ENCODE peak calls at places on chromosomes 1 and 21, in ten cellular contexts. One of them, this sample, is unnamed.

GRCh38 chr1:39103321-39104157 is 77.4 kb downstream of the NDUFS5 start:
- DNase-seq in fibroblast of pulmonary artery: peak
- DNase-seq in GM12865: no peak
- DNase-seq in CD4-positive, alpha-beta T cell: no peak
- DNase-seq in fibroblast of lung: peak
- DNase-seq in cardiac muscle cell: no peak
- DNase-seq in mammary epithelial cell: peak
- DNase-seq in progenitor cell of endocrine pancreas: no peak
- DNase-seq in upper lobe of right lung: no peak
- DNase-seq in MCF 10A: peak
- DNase-seq in this sample: no peak

GRCh38 chr1:190373705-190374336 is 103.8 kb downstream of the BRINP3 start:
- DNase-seq in fibroblast of pulmonary artery: peak
- DNase-seq in GM12865: peak
- DNase-seq in CD4-positive, alpha-beta T cell: no peak
- DNase-seq in fibroblast of lung: peak
- DNase-seq in cardiac muscle cell: peak
- DNase-seq in mammary epithelial cell: peak
- DNase-seq in progenitor cell of endocrine pancreas: no peak
- DNase-seq in upper lobe of right lung: no peak
- DNase-seq in MCF 10A: peak
- DNase-seq in this sample: no peak

GRCh38 chr1:173474097-173474779 is 2.9 kb upstream of the PRDX6 start:
- DNase-seq in fibroblast of pulmonary artery: peak
- DNase-seq in GM12865: no peak
- DNase-seq in CD4-positive, alpha-beta T cell: no peak
- DNase-seq in fibroblast of lung: no peak
- DNase-seq in cardiac muscle cell: no peak
- DNase-seq in mammary epithelial cell: no peak
- DNase-seq in progenitor cell of endocrine pancreas: no peak
- DNase-seq in upper lobe of right lung: no peak
- DNase-seq in MCF 10A: no peak
- DNase-seq in this sample: no peak

GRCh38 chr1:30936541-30937171 is 28.1 kb upstream of the SDC3 start:
- DNase-seq in fibroblast of pulmonary artery: no peak
- DNase-seq in GM12865: no peak
- DNase-seq in CD4-positive, alpha-beta T cell: no peak
- DNase-seq in fibroblast of lung: no peak
- DNase-seq in cardiac muscle cell: no peak
- DNase-seq in mammary epithelial cell: no peak
- DNase-seq in progenitor cell of endocrine pancreas: no peak
- DNase-seq in upper lobe of right lung: no peak
- DNase-seq in MCF 10A: no peak
- DNase-seq in this sample: no peak

GRCh38 chr1:25469177-25469576 is 38.5 kb downstream of the MACO1 start:
- DNase-seq in fibroblast of pulmonary artery: peak
- DNase-seq in GM12865: no peak
- DNase-seq in CD4-positive, alpha-beta T cell: no peak
- DNase-seq in fibroblast of lung: peak
- DNase-seq in cardiac muscle cell: no peak
- DNase-seq in mammary epithelial cell: peak
- DNase-seq in progenitor cell of endocrine pancreas: no peak
- DNase-seq in upper lobe of right lung: no peak
- DNase-seq in MCF 10A: no peak
- DNase-seq in this sample: no peak

GRCh38 chr1:72435025-72435424 is 152.7 kb upstream of the NEGR1 start:
- DNase-seq in fibroblast of pulmonary artery: peak
- DNase-seq in GM12865: peak
- DNase-seq in CD4-positive, alpha-beta T cell: no peak
- DNase-seq in fibroblast of lung: peak
- DNase-seq in cardiac muscle cell: no peak
- DNase-seq in mammary epithelial cell: peak
- DNase-seq in progenitor cell of endocrine pancreas: no peak
- DNase-seq in upper lobe of right lung: no peak
- DNase-seq in MCF 10A: no peak
- DNase-seq in this sample: no peak

GRCh38 chr1:18155881-18156385 is 48.3 kb downstream of the IGSF21 start:
- DNase-seq in fibroblast of pulmonary artery: no peak
- DNase-seq in GM12865: no peak
- DNase-seq in CD4-positive, alpha-beta T cell: no peak
- DNase-seq in fibroblast of lung: no peak
- DNase-seq in cardiac muscle cell: no peak
- DNase-seq in mammary epithelial cell: no peak
- DNase-seq in progenitor cell of endocrine pancreas: no peak
- DNase-seq in upper lobe of right lung: no peak
- DNase-seq in MCF 10A: no peak
- DNase-seq in this sample: no peak

GRCh38 chr1:25700626-25701025 is 84.0 kb downstream of the MAN1C1 start:
- DNase-seq in fibroblast of pulmonary artery: no peak
- DNase-seq in GM12865: no peak
- DNase-seq in CD4-positive, alpha-beta T cell: no peak
- DNase-seq in fibroblast of lung: no peak
- DNase-seq in cardiac muscle cell: peak
- DNase-seq in mammary epithelial cell: no peak
- DNase-seq in progenitor cell of endocrine pancreas: no peak
- DNase-seq in upper lobe of right lung: no peak
- DNase-seq in MCF 10A: no peak
- DNase-seq in this sample: peak

GRCh38 chr1:231629132-231629531 is 2.5 kb downstream of the DISC1 start:
- DNase-seq in fibroblast of pulmonary artery: peak
- DNase-seq in GM12865: no peak
- DNase-seq in CD4-positive, alpha-beta T cell: no peak
- DNase-seq in fibroblast of lung: no peak
- DNase-seq in cardiac muscle cell: no peak
- DNase-seq in mammary epithelial cell: no peak
- DNase-seq in progenitor cell of endocrine pancreas: no peak
- DNase-seq in upper lobe of right lung: no peak
- DNase-seq in MCF 10A: no peak
- DNase-seq in this sample: no peak

GRCh38 chr1:236009857-236010256 is 55.0 kb downstream of the NID1 start:
- DNase-seq in fibroblast of pulmonary artery: peak
- DNase-seq in GM12865: no peak
- DNase-seq in CD4-positive, alpha-beta T cell: no peak
- DNase-seq in fibroblast of lung: peak
- DNase-seq in cardiac muscle cell: no peak
- DNase-seq in mammary epithelial cell: peak
- DNase-seq in progenitor cell of endocrine pancreas: no peak
- DNase-seq in upper lobe of right lung: no peak
- DNase-seq in MCF 10A: peak
- DNase-seq in this sample: no peak

GRCh38 chr1:150931773-150932172 is 5.6 kb downstream of the SETDB1 start:
- DNase-seq in fibroblast of pulmonary artery: peak
- DNase-seq in GM12865: peak
- DNase-seq in CD4-positive, alpha-beta T cell: no peak
- DNase-seq in fibroblast of lung: peak
- DNase-seq in cardiac muscle cell: no peak
- DNase-seq in mammary epithelial cell: peak
- DNase-seq in progenitor cell of endocrine pancreas: no peak
- DNase-seq in upper lobe of right lung: no peak
- DNase-seq in MCF 10A: peak
- DNase-seq in this sample: no peak

GRCh38 chr21:45525153-45525909 is 16.9 kb downstream of the SLC19A1 start:
- DNase-seq in fibroblast of pulmonary artery: no peak
- DNase-seq in GM12865: no peak
- DNase-seq in CD4-positive, alpha-beta T cell: no peak
- DNase-seq in fibroblast of lung: no peak
- DNase-seq in cardiac muscle cell: peak
- DNase-seq in mammary epithelial cell: no peak
- DNase-seq in progenitor cell of endocrine pancreas: no peak
- DNase-seq in upper lobe of right lung: peak
- DNase-seq in MCF 10A: no peak
- DNase-seq in this sample: peak

GRCh38 chr1:86441581-86441980 is 17.6 kb downstream of the CLCA2 start:
- DNase-seq in fibroblast of pulmonary artery: no peak
- DNase-seq in GM12865: no peak
- DNase-seq in CD4-positive, alpha-beta T cell: peak
- DNase-seq in fibroblast of lung: no peak
- DNase-seq in cardiac muscle cell: no peak
- DNase-seq in mammary epithelial cell: no peak
- DNase-seq in progenitor cell of endocrine pancreas: no peak
- DNase-seq in upper lobe of right lung: no peak
- DNase-seq in MCF 10A: no peak
- DNase-seq in this sample: no peak

GRCh38 chr1:34476371-34476770 is 278.5 kb upstream of the GJB5 start:
- DNase-seq in fibroblast of pulmonary artery: no peak
- DNase-seq in GM12865: no peak
- DNase-seq in CD4-positive, alpha-beta T cell: no peak
- DNase-seq in fibroblast of lung: no peak
- DNase-seq in cardiac muscle cell: no peak
- DNase-seq in mammary epithelial cell: no peak
- DNase-seq in progenitor cell of endocrine pancreas: no peak
- DNase-seq in upper lobe of right lung: no peak
- DNase-seq in MCF 10A: no peak
- DNase-seq in this sample: no peak

GRCh38 chr1:119924948-119925898 is 28.9 kb upstream of the ADAM30 start:
- DNase-seq in fibroblast of pulmonary artery: no peak
- DNase-seq in GM12865: no peak
- DNase-seq in CD4-positive, alpha-beta T cell: no peak
- DNase-seq in fibroblast of lung: no peak
- DNase-seq in cardiac muscle cell: peak
- DNase-seq in mammary epithelial cell: no peak
- DNase-seq in progenitor cell of endocrine pancreas: no peak
- DNase-seq in upper lobe of right lung: no peak
- DNase-seq in MCF 10A: no peak
- DNase-seq in this sample: no peak

DNA sequence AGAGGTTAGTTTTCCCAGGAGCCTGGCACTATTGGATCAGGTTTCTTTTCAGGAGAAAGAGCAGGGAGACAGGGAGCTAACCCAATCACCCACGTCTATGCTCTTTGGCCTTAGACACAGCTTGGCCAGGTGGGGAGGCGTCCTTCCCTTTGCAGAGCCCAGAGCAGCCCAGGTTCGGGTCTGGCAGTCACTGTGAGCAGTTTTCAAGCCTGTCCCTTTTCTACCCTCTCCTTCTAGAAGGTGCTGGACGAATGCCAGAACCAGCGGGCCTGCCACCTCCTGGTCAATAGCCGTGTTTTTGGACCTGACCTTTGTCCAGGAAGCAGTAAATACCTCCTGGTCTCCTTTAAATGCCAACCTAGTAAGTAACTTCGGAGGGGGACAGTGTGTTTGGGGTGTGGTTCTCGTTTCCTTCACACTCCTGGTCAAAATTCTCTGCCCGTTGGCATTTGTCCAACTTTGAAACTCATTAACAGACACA is 44.9 kb downstream of the EVA1C start:
- DNase-seq in fibroblast of pulmonary artery: peak
- DNase-seq in GM12865: no peak
- DNase-seq in CD4-positive, alpha-beta T cell: no peak
- DNase-seq in fibroblast of lung: no peak
- DNase-seq in cardiac muscle cell: peak
- DNase-seq in mammary epithelial cell: no peak
- DNase-seq in progenitor cell of endocrine pancreas: no peak
- DNase-seq in upper lobe of right lung: peak
- DNase-seq in MCF 10A: peak
- DNase-seq in this sample: no peak
- TF ChIP-seq CTCF in fibroblast of pulmonary artery: peak
- TF ChIP-seq CTCF in GM12865: no peak
- TF ChIP-seq CTCF in CD4-positive, alpha-beta T cell: no peak
- TF ChIP-seq CTCF in fibroblast of lung: peak
- TF ChIP-seq CTCF in cardiac muscle cell: no peak
- TF ChIP-seq CTCF in mammary epithelial cell: no peak
- TF ChIP-seq CTCF in progenitor cell of endocrine pancreas: no peak
- TF ChIP-seq CTCF in upper lobe of right lung: no peak
- TF ChIP-seq CTCF in MCF 10A: no peak
- TF ChIP-seq CTCF in this sample: no peak

GRCh38 chr21:41360072-41360821 is 1.6 kb upstream of the MX2 start:
- DNase-seq in fibroblast of pulmonary artery: peak
- DNase-seq in GM12865: no peak
- DNase-seq in CD4-positive, alpha-beta T cell: no peak
- DNase-seq in fibroblast of lung: peak
- DNase-seq in cardiac muscle cell: peak
- DNase-seq in mammary epithelial cell: peak
- DNase-seq in progenitor cell of endocrine pancreas: no peak
- DNase-seq in upper lobe of right lung: peak
- DNase-seq in MCF 10A: no peak
- DNase-seq in this sample: no peak
- TF ChIP-seq CTCF in fibroblast of pulmonary artery: no peak
- TF ChIP-seq CTCF in GM12865: no peak
- TF ChIP-seq CTCF in CD4-positive, alpha-beta T cell: no peak
- TF ChIP-seq CTCF in fibroblast of lung: no peak
- TF ChIP-seq CTCF in cardiac muscle cell: peak
- TF ChIP-seq CTCF in mammary epithelial cell: peak
- TF ChIP-seq CTCF in progenitor cell of endocrine pancreas: peak
- TF ChIP-seq CTCF in upper lobe of right lung: no peak
- TF ChIP-seq CTCF in MCF 10A: no peak
- TF ChIP-seq CTCF in this sample: no peak

GRCh38 chr1:23670709-23671108 is 20.9 kb upstream of the RPL11 start:
- DNase-seq in fibroblast of pulmonary artery: no peak
- DNase-seq in GM12865: no peak
- DNase-seq in CD4-positive, alpha-beta T cell: no peak
- DNase-seq in fibroblast of lung: no peak
- DNase-seq in cardiac muscle cell: no peak
- DNase-seq in mammary epithelial cell: no peak
- DNase-seq in progenitor cell of endocrine pancreas: no peak
- DNase-seq in upper lobe of right lung: no peak
- DNase-seq in MCF 10A: no peak
- DNase-seq in this sample: no peak

GRCh38 chr1:23667411-23667810 is 24.2 kb upstream of the RPL11 start:
- DNase-seq in fibroblast of pulmonary artery: no peak
- DNase-seq in GM12865: no peak
- DNase-seq in CD4-positive, alpha-beta T cell: no peak
- DNase-seq in fibroblast of lung: no peak
- DNase-seq in cardiac muscle cell: no peak
- DNase-seq in mammary epithelial cell: no peak
- DNase-seq in progenitor cell of endocrine pancreas: no peak
- DNase-seq in upper lobe of right lung: no peak
- DNase-seq in MCF 10A: no peak
- DNase-seq in this sample: no peak

GRCh38 chr1:23661887-23662286 is 29.7 kb upstream of the RPL11 start:
- DNase-seq in fibroblast of pulmonary artery: no peak
- DNase-seq in GM12865: no peak
- DNase-seq in CD4-positive, alpha-beta T cell: no peak
- DNase-seq in fibroblast of lung: no peak
- DNase-seq in cardiac muscle cell: no peak
- DNase-seq in mammary epithelial cell: peak
- DNase-seq in progenitor cell of endocrine pancreas: no peak
- DNase-seq in upper lobe of right lung: no peak
- DNase-seq in MCF 10A: peak
- DNase-seq in this sample: no peak

GRCh38 chr1:23660671-23661070 is 30.9 kb upstream of the RPL11 start:
- DNase-seq in fibroblast of pulmonary artery: no peak
- DNase-seq in GM12865: no peak
- DNase-seq in CD4-positive, alpha-beta T cell: no peak
- DNase-seq in fibroblast of lung: no peak
- DNase-seq in cardiac muscle cell: no peak
- DNase-seq in mammary epithelial cell: no peak
- DNase-seq in progenitor cell of endocrine pancreas: no peak
- DNase-seq in upper lobe of right lung: no peak
- DNase-seq in MCF 10A: no peak
- DNase-seq in this sample: no peak

GRCh38 chr1:23664837-23665795 is 26.5 kb upstream of the RPL11 start:
- DNase-seq in fibroblast of pulmonary artery: peak
- DNase-seq in GM12865: peak
- DNase-seq in CD4-positive, alpha-beta T cell: no peak
- DNase-seq in fibroblast of lung: peak
- DNase-seq in cardiac muscle cell: peak
- DNase-seq in mammary epithelial cell: peak
- DNase-seq in progenitor cell of endocrine pancreas: no peak
- DNase-seq in upper lobe of right lung: no peak
- DNase-seq in MCF 10A: peak
- DNase-seq in this sample: peak
- TF ChIP-seq CTCF in fibroblast of pulmonary artery: peak
- TF ChIP-seq CTCF in GM12865: peak
- TF ChIP-seq CTCF in CD4-positive, alpha-beta T cell: no peak
- TF ChIP-seq CTCF in fibroblast of lung: peak
- TF ChIP-seq CTCF in cardiac muscle cell: peak
- TF ChIP-seq CTCF in mammary epithelial cell: peak
- TF ChIP-seq CTCF in progenitor cell of endocrine pancreas: peak
- TF ChIP-seq CTCF in upper lobe of right lung: peak
- TF ChIP-seq CTCF in MCF 10A: peak
- TF ChIP-seq CTCF in this sample: peak

GRCh38 chr21:18384771-18385170 is 18.8 kb downstream of the TMPRSS15 start:
- DNase-seq in fibroblast of pulmonary artery: peak
- DNase-seq in GM12865: peak
- DNase-seq in CD4-positive, alpha-beta T cell: no peak
- DNase-seq in fibroblast of lung: no peak
- DNase-seq in cardiac muscle cell: peak
- DNase-seq in mammary epithelial cell: peak
- DNase-seq in progenitor cell of endocrine pancreas: no peak
- DNase-seq in upper lobe of right lung: no peak
- DNase-seq in MCF 10A: peak
- DNase-seq in this sample: no peak
- TF ChIP-seq CTCF in fibroblast of pulmonary artery: peak
- TF ChIP-seq CTCF in GM12865: peak
- TF ChIP-seq CTCF in CD4-positive, alpha-beta T cell: no peak
- TF ChIP-seq CTCF in fibroblast of lung: no peak
- TF ChIP-seq CTCF in cardiac muscle cell: peak
- TF ChIP-seq CTCF in mammary epithelial cell: peak
- TF ChIP-seq CTCF in progenitor cell of endocrine pancreas: peak
- TF ChIP-seq CTCF in upper lobe of right lung: peak
- TF ChIP-seq CTCF in MCF 10A: peak
- TF ChIP-seq CTCF in this sample: peak

This sample was measured in nephron progenitor cell.